ENCODE peak calls at places on chromosomes 13 and 19, in four cellular contexts. O is stomach, M is pancreas, L is endothelial cell. S is an unnamed sample.

GRCh38 chr13:76845865-76846264 is 40.3 kb downstream of the KCTD12 start:
- DNase-seq in O (no peak), L (no peak), M (no peak), S (no peak)

GRCh38 chr13:62875118-62875640 is 1459.5 kb upstream of the PCDH20 start:
- DNase-seq in O (no peak), L (no peak), M (no peak), S (no peak)

GRCh38 chr13:99344610-99345208 is 37.5 kb upstream of the GPR183 start:
- DNase-seq in M (no peak), L (no peak), O (no peak), S (no peak)

GRCh38 chr13:92806215-92806614 is 420.4 kb upstream of the GPC6 start:
- DNase-seq in L (no peak), M (no peak), O (no peak), S (no peak)

GRCh38 chr13:51822106-51822840 is 18.3 kb upstream of the DHRS12 start:
- DNase-seq in L (no peak), O (no peak), M (no peak), S (no peak)

GRCh38 chr13:49503951-49504350 is 8.2 kb downstream of the PHF11 start:
- DNase-seq in L (no peak), O (no peak), M (no peak), S (no peak)

GRCh38 chr19:46861691-46862503 is 1.1 kb downstream of the ARHGAP35 start:
- DNase-seq in O (peak; percentile 28), M (peak; percentile 74), L (no peak), S (no peak)

GRCh38 chr13:44128522-44128921 is 245.1 kb upstream of the SERP2 start:
- DNase-seq in M (no peak), O (no peak), L (no peak), S (no peak)

GRCh38 chr13:38863536-38863935 is 127.1 kb downstream of the STOML3 start:
- DNase-seq in L (no peak), O (no peak), M (no peak), S (no peak)

GRCh38 chr13:99386911-99387788 is 80.0 kb upstream of the GPR183 start:
- DNase-seq in O (peak; percentile 46), M (no peak), L (peak; percentile 83), S (peak; percentile 57)

GRCh38 chr13:43431279-43431678 is 355.5 kb downstream of the ENOX1 start:
- DNase-seq in L (no peak), M (no peak), O (no peak), S (no peak)

GRCh38 chr19:4327252-4327876 is 11.3 kb downstream of the STAP2 start:
- DNase-seq in O (peak; percentile 86), L (peak; percentile 67), M (peak; percentile 92), S (peak; percentile 62)

GRCh38 chr19:19566306-19566705 is 28.2 kb downstream of the CILP2 start:
- DNase-seq in M (no peak), L (no peak), O (no peak), S (no peak)

GRCh38 chr19:48509467-48510194 is 2.0 kb downstream of the LMTK3 start:
- DNase-seq in O (no peak), L (no peak), M (peak; percentile 59), S (no peak)

GRCh38 chr13:88107486-88108044 is 436.4 kb downstream of the SLITRK5 start:
- DNase-seq in L (no peak), O (no peak), M (no peak), S (no peak)

GRCh38 chr19:19300613-19301012 is 19.7 kb downstream of the SUGP1 start:
- DNase-seq in L (no peak), O (no peak), M (peak; percentile 51), S (no peak)

GRCh38 chr13:50645092-50645491 is 198.4 kb downstream of the DLEU7 start:
- DNase-seq in M (no peak), L (no peak), O (no peak), S (no peak)

GRCh38 chr13:40681341-40682051 is 15.1 kb upstream of the FOXO1 start:
- DNase-seq in M (no peak), O (no peak), L (no peak), S (no peak)

GRCh38 chr19:15538774-15539173 is 30.4 kb downstream of the CYP4F22 start:
- DNase-seq in L (no peak), M (no peak), O (no peak), S (no peak)

GRCh38 chr19:24159707-24160106 is 72.7 kb downstream of the ZNF254 start:
- DNase-seq in M (no peak), O (no peak), L (no peak), S (no peak)

GRCh38 chr19:8310342-8311055 is 2.3 kb upstream of the CD320 start:
- DNase-seq in L (peak; percentile 1), O (peak; percentile 20), M (peak; percentile 23), S (no peak)

GRCh38 chr19:16319466-16319865 is 5.2 kb upstream of the KLF2 start:
- DNase-seq in L (no peak), O (no peak), M (no peak), S (no peak)

GRCh38 chr19:55831846-55832245 is at the start of gene NLRP11:
- DNase-seq in L (no peak), O (no peak), M (no peak), S (no peak)

GRCh38 chr19:34232566-34233481 is 21.5 kb upstream of the GARRE1 start:
- DNase-seq in O (no peak), L (no peak), M (no peak), S (no peak)

GRCh38 chr13:90454002-90454636 is 893.4 kb upstream of the MIR17HG start:
- DNase-seq in M (no peak), L (no peak), O (no peak), S (no peak)

GRCh38 chr13:111789011-111789410 is 277.9 kb upstream of the SOX1 start:
- DNase-seq in M (peak; percentile 26), O (no peak), L (no peak), S (no peak)

GRCh38 chr13:77810891-77811290 is 107.7 kb downstream of the EDNRB start:
- DNase-seq in M (no peak), L (no peak), O (no peak), S (no peak)

GRCh38 chr13:85693889-85694511 is 105.2 kb downstream of the SLITRK6 start:
- DNase-seq in O (no peak), L (no peak), M (no peak), S (no peak)

GRCh38 chr19:56117376-56117884 is 3.7 kb downstream of the ZNF787 start:
- DNase-seq in O (peak; percentile 70), M (no peak), L (no peak), S (no peak)

GRCh38 chr19:46967578-46968018 is 52.0 kb upstream of the NPAS1 start:
- DNase-seq in M (no peak), O (peak; percentile 75), L (no peak), S (no peak)

GRCh38 chr13:50080856-50081105 is 65.5 kb downstream of the KCNRG start:
- DNase-seq in M (no peak), O (no peak), L (no peak), S (no peak)

GRCh38 chr13:46668302-46668720 is 115.3 kb downstream of the LRCH1 start:
- DNase-seq in L (peak; percentile 20), O (no peak), M (no peak), S (no peak)

GRCh38 chr13:32212420-32212819 is 102.7 kb downstream of the ZAR1L start:
- DNase-seq in M (no peak), O (no peak), L (no peak), S (no peak)

GRCh38 chr19:50646074-50646807 is 3.0 kb upstream of the C19orf81 start:
- DNase-seq in L (no peak), O (no peak), M (no peak), S (no peak)

GRCh38 chr19:38455031-38455430 is 21.5 kb downstream of the RYR1 start:
- DNase-seq in M (no peak), O (no peak), L (peak; percentile 44), S (no peak)

DNA sequence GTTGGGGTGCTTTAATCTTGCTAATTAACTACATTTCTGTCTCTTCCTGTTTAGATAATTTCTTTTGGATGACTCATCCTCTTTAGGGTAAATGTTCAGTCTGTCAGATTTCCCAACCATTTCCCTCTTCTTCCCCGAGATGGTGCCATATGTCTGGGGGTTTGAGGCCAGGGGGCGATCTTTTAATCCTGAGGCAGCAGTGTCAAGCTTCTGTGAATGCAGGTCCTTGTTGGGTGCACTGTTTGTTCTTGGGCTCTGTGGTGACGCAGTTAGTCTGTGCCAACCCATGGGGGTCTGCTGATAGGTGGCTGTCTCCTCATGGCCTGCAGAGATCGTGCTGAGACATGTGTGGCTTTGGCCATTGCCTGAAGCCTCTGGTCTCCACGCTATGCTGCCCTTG is 420.4 kb downstream of the NDFIP2 start:
- DNase-seq in L (no peak), M (no peak), O (no peak), S (no peak)
- TF ChIP-seq CTCF in L (no peak), M (no peak), O (no peak), S (no peak)

GRCh38 chr19:45768644-45769053 is 403 bp downstream of the SIX5 start:
- DNase-seq in L (peak; percentile 59), O (peak; percentile 54), M (peak; percentile 88), S (no peak)

GRCh38 chr19:45771331-45771933 is 2.4 kb upstream of the SIX5 start:
- DNase-seq in O (peak; percentile 40), M (peak; percentile 88), L (no peak), S (no peak)

GRCh38 chr19:45769821-45770191 is 754 bp upstream of the SIX5 start:
- DNase-seq in M (peak; percentile 87), L (no peak), O (peak; percentile 49), S (no peak)

GRCh38 chr19:45769054-45769782 is at the start of gene SIX5:
- DNase-seq in O (peak; percentile 99), L (peak; percentile 99), M (peak; percentile 100), S (peak; percentile 96)

GRCh38 chr19:45770192-45771101 is 1.4 kb upstream of the SIX5 start:
- DNase-seq in M (peak; percentile 99), O (peak; percentile 98), L (peak; percentile 96), S (peak; percentile 83)
- TF ChIP-seq CTCF in M (peak; percentile 89), O (peak; percentile 98), L (peak; percentile 99), S (peak; percentile 60)

GRCh38 chr13:58949646-58950045 is 1214.1 kb downstream of the DIAPH3 start:
- DNase-seq in O (no peak), L (no peak), M (no peak), S (no peak)

GRCh38 chr13:58950911-58951310 is 1212.8 kb downstream of the DIAPH3 start:
- DNase-seq in M (no peak), O (no peak), L (no peak), S (no peak)

GRCh38 chr13:58946274-58946673 is 1217.5 kb downstream of the DIAPH3 start:
- DNase-seq in M (no peak), L (no peak), O (no peak), S (no peak)
- TF ChIP-seq CTCF in M (no peak), L (no peak), O (no peak), S (no peak)

DNA sequence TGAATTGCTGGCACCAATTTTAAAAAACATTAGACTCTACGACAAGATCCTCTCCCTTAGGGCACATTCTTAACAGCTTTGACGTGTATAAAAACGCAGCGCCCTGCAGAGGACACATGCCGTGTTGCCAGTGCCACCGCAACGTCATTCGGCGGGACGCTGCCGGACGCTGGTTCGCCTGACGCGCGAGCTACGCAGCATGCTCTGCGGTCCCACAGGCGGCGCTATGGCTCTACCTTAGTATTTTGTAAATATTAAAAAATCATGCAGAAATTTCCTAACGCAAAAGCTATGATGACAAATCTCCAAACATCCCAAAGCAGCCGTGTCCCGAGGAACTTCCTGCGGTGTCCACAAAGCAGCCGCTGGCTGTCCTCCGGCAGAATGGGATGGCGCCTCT is 4.2 kb upstream of the ADPRHL1 start:
- DNase-seq in L (no peak), M (no peak), O (no peak), S (no peak)
- TF ChIP-seq CTCF in L (no peak), M (no peak), O (no peak), S (no peak)

GRCh38 chr19:18282021-18282787 is 782 bp upstream of the JUND start:
- DNase-seq in M (peak; percentile 78), L (no peak), O (no peak), S (peak; percentile 49)
- TF ChIP-seq CTCF in M (no peak), L (no peak), O (no peak), S (no peak)

GRCh38 chr19:30014770-30015169 is 72.7 kb downstream of the URI1 start:
- DNase-seq in O (no peak), M (no peak), L (no peak), S (no peak)
- TF ChIP-seq CTCF in O (no peak), M (no peak), L (no peak), S (no peak)